ENCODE peak calls at places on chromosome 22, in six cellular contexts. Z is SK-N-SH, P is K562, C is HepG2, T is HCT116, U is H1. M is an unnamed sample.
A peak's percentile ranks its signal among the peaks of the same experiment; 100 is the strongest.

GRCh38 chr22:39122772-39123470 is 25.9 kb downstream of the APOBEC3H start:
- DNase-seq in Z (no peak), P (no peak), C (no peak), T (no peak), U (no peak), M (no peak)

GRCh38 chr22:30289126-30289979 is at the start of gene CASTOR1:
- DNase-seq in Z (peak; percentile 99), P (peak; percentile 98), C (peak; percentile 94), T (peak; percentile 96), U (peak; percentile 98), M (peak; percentile 87)

GRCh38 chr22:40258463-40259046 is 80.8 kb downstream of the TNRC6B start:
- DNase-seq in Z (no peak), P (no peak), C (no peak), T (peak; percentile 82), U (no peak), M (no peak)

GRCh38 chr22:41746563-41747400 is 47.5 kb downstream of the MEI1 start:
- DNase-seq in Z (peak; percentile 55), P (peak; percentile 64), C (peak; percentile 36), T (peak; percentile 69), U (peak; percentile 77), M (peak; percentile 56)

GRCh38 chr22:19060356-19061009 is 61.7 kb downstream of the DGCR2 start:
- DNase-seq in Z (no peak), P (no peak), C (no peak), T (no peak), U (no peak), M (no peak)

GRCh38 chr22:31083377-31083768 is 2.3 kb downstream of the SMTN start:
- DNase-seq in Z (peak; percentile 7), P (no peak), C (no peak), T (no peak), U (no peak), M (no peak)

GRCh38 chr22:40024201-40025061 is 29.7 kb downstream of the FAM83F start:
- DNase-seq in Z (peak; percentile 85), P (peak; percentile 81), C (peak; percentile 54), T (peak; percentile 24), U (peak; percentile 90), M (no peak)

GRCh38 chr22:47200273-47201051 is 438.0 kb downstream of the TBC1D22A start:
- DNase-seq in Z (no peak), P (no peak), C (no peak), T (no peak), U (peak; percentile 4), M (no peak)

GRCh38 chr22:30497466-30498150 is 7.9 kb downstream of the SEC14L4 start:
- DNase-seq in Z (no peak), P (no peak), C (peak; percentile 69), T (no peak), U (no peak), M (no peak)

GRCh38 chr22:47352920-47353700 is 590.7 kb downstream of the TBC1D22A start:
- DNase-seq in Z (no peak), P (no peak), C (no peak), T (no peak), U (no peak), M (no peak)

GRCh38 chr22:48940266-48940987 is 887.2 kb downstream of the BRD1 start:
- DNase-seq in Z (no peak), P (no peak), C (no peak), T (no peak), U (peak; percentile 37), M (no peak)

GRCh38 chr22:23109441-23109978 is 32.3 kb downstream of the RSPH14 start:
- DNase-seq in Z (no peak), P (no peak), C (no peak), T (no peak), U (no peak), M (no peak)

GRCh38 chr22:32469799-32470212 is 4.8 kb upstream of the FBXO7 start:
- DNase-seq in Z (peak; percentile 74), P (peak; percentile 64), C (no peak), T (peak; percentile 13), U (no peak), M (no peak)

DNA sequence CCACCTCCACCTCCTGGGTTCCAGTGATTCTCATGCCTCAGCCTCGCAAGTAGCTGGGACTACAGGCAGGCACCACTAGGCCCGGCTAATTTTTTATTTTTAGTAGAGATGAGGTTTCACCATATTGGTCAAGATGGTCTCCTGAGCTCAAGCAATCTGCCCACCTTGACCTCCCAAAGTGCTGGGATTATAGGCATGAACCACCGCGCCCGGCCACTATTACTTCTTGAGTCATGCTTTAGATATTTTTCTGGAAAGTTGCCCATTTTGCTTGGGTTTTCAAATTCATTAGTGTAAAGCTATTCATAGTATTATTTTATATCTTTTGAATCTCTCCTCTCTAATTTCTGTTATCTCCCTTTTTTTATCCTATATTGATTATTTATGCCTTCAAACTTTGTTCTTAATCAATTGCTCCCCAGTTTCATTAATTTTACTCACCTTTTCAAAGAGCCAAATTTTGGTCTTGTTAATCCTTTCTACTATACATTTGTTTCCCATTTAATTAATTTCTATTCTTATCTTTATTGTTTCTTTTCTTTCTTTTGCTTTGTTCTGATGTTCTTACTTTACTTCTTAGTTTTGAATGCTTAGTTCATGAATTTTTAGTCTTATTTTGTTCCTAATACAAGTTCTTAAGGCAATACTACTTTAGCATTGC is 10.3 kb upstream of the RAC2 start:
- DNase-seq in Z (no peak), P (no peak), C (no peak), T (no peak), U (no peak), M (no peak)
- TF ChIP-seq YY1 in Z (no peak), P (no peak), C (no peak), T (no peak), U (no peak), M (no peak)

GRCh38 chr22:36327922-36328551 is 59.7 kb downstream of the MYH9 start:
- DNase-seq in Z (no peak), P (no peak), C (no peak), T (no peak), U (no peak), M (no peak)
- TF ChIP-seq YY1 in Z (no peak), P (no peak), C (no peak), T (no peak), U (no peak), M (no peak)

DNA sequence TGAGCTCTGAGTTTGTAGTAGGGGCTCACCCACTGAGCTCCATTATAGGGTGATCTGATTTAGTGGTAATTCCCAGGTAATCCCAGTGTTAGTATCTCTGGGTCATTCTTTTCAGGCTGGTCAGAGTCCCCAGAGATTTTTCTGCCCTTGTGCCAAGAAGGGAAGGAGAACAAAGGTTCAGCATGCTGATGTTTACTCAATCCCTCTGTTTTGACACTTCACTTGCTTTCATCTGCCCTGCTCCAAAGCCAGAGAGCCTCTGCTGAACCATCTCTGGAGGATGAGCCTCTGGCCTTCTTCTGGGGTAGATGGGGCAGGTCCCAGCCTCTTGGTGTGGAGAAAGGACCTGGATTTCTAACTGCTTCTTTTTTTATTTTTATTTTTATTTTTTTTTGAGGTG is 10.2 kb downstream of the UPB1 start:
- DNase-seq in Z (no peak), P (no peak), C (peak; percentile 89), T (no peak), U (no peak), M (no peak)
- TF ChIP-seq YY1 in Z (no peak), P (no peak), C (no peak), T (no peak), U (no peak), M (no peak)

GRCh38 chr22:25525376-25525775 is 39.1 kb upstream of the GRK3 start:
- DNase-seq in Z (no peak), P (no peak), C (no peak), T (no peak), U (no peak), M (no peak)
- TF ChIP-seq YY1 in Z (no peak), P (no peak), C (no peak), T (no peak), U (no peak), M (no peak)

DNA sequence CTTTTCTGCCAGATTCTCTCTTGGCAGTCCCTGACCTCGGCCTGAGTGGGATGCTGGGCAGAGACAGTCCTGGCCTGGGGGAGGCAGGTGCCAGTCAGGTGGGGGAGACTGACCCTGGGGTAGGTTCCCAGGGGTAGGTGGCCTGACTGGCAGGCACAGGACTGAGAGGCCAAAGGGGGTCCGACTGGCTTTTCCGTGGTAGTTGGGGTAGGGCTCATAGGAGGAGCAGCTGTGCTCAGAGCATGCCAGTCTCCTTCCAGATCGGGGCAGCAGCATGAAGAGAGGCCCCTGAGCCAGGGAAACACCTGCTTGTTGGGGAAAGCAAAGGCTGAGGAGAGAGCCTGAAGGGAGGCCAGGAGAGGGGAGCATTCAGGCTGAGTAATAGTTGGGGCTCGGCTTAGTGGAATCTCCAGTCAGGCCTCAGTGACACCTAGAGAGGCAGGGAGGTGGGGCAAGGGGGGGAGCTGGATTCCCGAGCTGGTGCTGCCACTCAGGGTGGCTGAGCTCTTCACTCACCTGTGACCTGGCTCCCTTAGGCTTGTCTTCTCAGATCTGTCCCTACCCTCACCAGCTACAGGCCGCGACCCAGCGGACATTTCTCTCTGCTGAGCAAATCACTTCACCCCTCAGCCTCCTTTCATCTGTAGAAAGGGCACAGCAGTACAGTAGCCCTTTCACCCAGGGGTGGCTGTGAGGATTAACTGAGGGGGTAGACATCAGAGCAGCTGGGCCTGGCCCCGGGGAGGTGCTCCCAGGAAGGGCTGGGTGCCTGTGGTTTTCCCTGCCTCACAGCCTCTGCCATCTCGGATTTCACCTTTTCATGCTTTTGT is 26.2 kb downstream of the MCM5 start:
- DNase-seq in Z (no peak), P (no peak), C (no peak), T (no peak), U (no peak), M (no peak)
- TF ChIP-seq YY1 in Z (no peak), P (no peak), C (no peak), T (no peak), U (no peak), M (no peak)

M was measured in NT2/D1.